ENCODE peak calls at places on chromosomes 1 and 21, in four cellular contexts. One of them, this sample, is unnamed.

GRCh38 chr1:94986783-94987182 is 59.9 kb upstream of the CNN3 start:
- DNase-seq in Caco-2: no peak
- DNase-seq in uterus: no peak
- DNase-seq in left lung: no peak
- DNase-seq in this sample: no peak

GRCh38 chr21:44905725-44906084 is 15.0 kb downstream of the ITGB2 start:
- DNase-seq in Caco-2: no peak
- DNase-seq in left lung: no peak
- DNase-seq in uterus: no peak
- DNase-seq in this sample: no peak

GRCh38 chr1:200890818-200891773 is 3.6 kb upstream of the INAVA start:
- DNase-seq in Caco-2: peak; percentile 93
- DNase-seq in uterus: no peak
- DNase-seq in left lung: no peak
- DNase-seq in this sample: peak; percentile 30

GRCh38 chr1:78468511-78468910 is 22.3 kb upstream of the PTGFR start:
- DNase-seq in left lung: no peak
- DNase-seq in uterus: no peak
- DNase-seq in Caco-2: no peak
- DNase-seq in this sample: no peak

GRCh38 chr1:78143673-78144072 is 97.9 kb downstream of the GIPC2 start:
- DNase-seq in uterus: no peak
- DNase-seq in Caco-2: no peak
- DNase-seq in left lung: no peak
- DNase-seq in this sample: no peak

GRCh38 chr1:1680031-1680911 is 12.3 kb downstream of the SLC35E2B start:
- DNase-seq in uterus: no peak
- DNase-seq in Caco-2: no peak
- DNase-seq in left lung: peak; percentile 17
- DNase-seq in this sample: no peak

GRCh38 chr1:182170941-182171461 is 109.5 kb upstream of the ZNF648 start:
- DNase-seq in left lung: no peak
- DNase-seq in uterus: no peak
- DNase-seq in Caco-2: no peak
- DNase-seq in this sample: no peak

GRCh38 chr1:111795401-111795800 is 39.7 kb downstream of the DDX20 start:
- DNase-seq in left lung: no peak
- DNase-seq in Caco-2: no peak
- DNase-seq in uterus: no peak
- DNase-seq in this sample: no peak

GRCh38 chr21:16086121-16086520 is 356.3 kb downstream of the USP25 start:
- DNase-seq in left lung: no peak
- DNase-seq in Caco-2: no peak
- DNase-seq in uterus: no peak
- DNase-seq in this sample: no peak

GRCh38 chr1:187911820-187912219 is 1083.1 kb downstream of the PLA2G4A start:
- DNase-seq in uterus: no peak
- DNase-seq in Caco-2: no peak
- DNase-seq in left lung: no peak
- DNase-seq in this sample: no peak

GRCh38 chr1:54588377-54588776 is 34.9 kb downstream of the FAM151A start:
- DNase-seq in Caco-2: no peak
- DNase-seq in left lung: no peak
- DNase-seq in uterus: no peak
- DNase-seq in this sample: no peak

GRCh38 chr1:3366181-3367051 is 88.0 kb upstream of the ARHGEF16 start:
- DNase-seq in uterus: no peak
- DNase-seq in Caco-2: no peak
- DNase-seq in left lung: no peak
- DNase-seq in this sample: no peak

GRCh38 chr21:28781602-28782274 is 210.9 kb downstream of the LTN1 start:
- DNase-seq in Caco-2: peak; percentile 42
- DNase-seq in uterus: no peak
- DNase-seq in left lung: no peak
- DNase-seq in this sample: no peak

GRCh38 chr1:231885209-231885854 is 258.7 kb downstream of the DISC1 start:
- DNase-seq in left lung: no peak
- DNase-seq in uterus: no peak
- DNase-seq in Caco-2: no peak
- DNase-seq in this sample: no peak

GRCh38 chr1:21670956-21671902 is 2.1 kb upstream of the RAP1GAP start:
- DNase-seq in left lung: no peak
- DNase-seq in Caco-2: no peak
- DNase-seq in uterus: no peak
- DNase-seq in this sample: no peak

GRCh38 chr1:83818916-83819315 is 180.0 kb downstream of the TTLL7 start:
- DNase-seq in left lung: peak; percentile 33
- DNase-seq in Caco-2: peak; percentile 49
- DNase-seq in uterus: no peak
- DNase-seq in this sample: no peak

GRCh38 chr1:8430476-8430875 is 112.6 kb downstream of the SLC45A1 start:
- DNase-seq in left lung: no peak
- DNase-seq in uterus: no peak
- DNase-seq in Caco-2: no peak
- DNase-seq in this sample: no peak

GRCh38 chr1:94562502-94563260 is 21.1 kb upstream of the F3 start:
- DNase-seq in Caco-2: no peak
- DNase-seq in uterus: no peak
- DNase-seq in left lung: peak; percentile 58
- DNase-seq in this sample: peak; percentile 69

GRCh38 chr1:106268070-106268469 is 788.4 kb upstream of the PRMT6 start:
- DNase-seq in uterus: no peak
- DNase-seq in left lung: no peak
- DNase-seq in Caco-2: peak; percentile 36
- DNase-seq in this sample: no peak

GRCh38 chr1:109254621-109255096 is 5.3 kb downstream of the CELSR2 start:
- DNase-seq in left lung: no peak
- DNase-seq in uterus: no peak
- DNase-seq in Caco-2: no peak
- DNase-seq in this sample: no peak

GRCh38 chr1:59323879-59324278 is 27.0 kb downstream of the FGGY start:
- DNase-seq in uterus: no peak
- DNase-seq in left lung: no peak
- DNase-seq in Caco-2: no peak
- DNase-seq in this sample: no peak

GRCh38 chr1:3261007-3261968 is 192.3 kb downstream of the PRDM16 start:
- DNase-seq in Caco-2: no peak
- DNase-seq in left lung: no peak
- DNase-seq in uterus: no peak
- DNase-seq in this sample: no peak

GRCh38 chr21:32030146-32030652 is 157.4 kb downstream of the HUNK start:
- DNase-seq in left lung: no peak
- DNase-seq in uterus: no peak
- DNase-seq in Caco-2: no peak
- DNase-seq in this sample: no peak

GRCh38 chr1:108643492-108644333 is 17.2 kb downstream of the HENMT1 start:
- DNase-seq in Caco-2: peak; percentile 40
- DNase-seq in left lung: no peak
- DNase-seq in uterus: peak; percentile 60
- DNase-seq in this sample: peak; percentile 57

GRCh38 chr1:228277491-228278431 is 69.9 kb downstream of the OBSCN start:
- DNase-seq in left lung: no peak
- DNase-seq in Caco-2: no peak
- DNase-seq in uterus: no peak
- DNase-seq in this sample: no peak

GRCh38 chr1:110192541-110192940 is 17.6 kb upstream of the KCNC4 start:
- DNase-seq in Caco-2: no peak
- DNase-seq in uterus: no peak
- DNase-seq in left lung: no peak
- DNase-seq in this sample: no peak

GRCh38 chr1:41418868-41419583 is 57.8 kb downstream of the FOXO6 start:
- DNase-seq in left lung: peak; percentile 77
- DNase-seq in uterus: peak; percentile 68
- DNase-seq in Caco-2: no peak
- DNase-seq in this sample: peak; percentile 91

GRCh38 chr1:150477320-150477719 is 9.9 kb upstream of the TARS2 start:
- DNase-seq in left lung: no peak
- DNase-seq in Caco-2: no peak
- DNase-seq in uterus: no peak
- DNase-seq in this sample: no peak

GRCh38 chr1:86487131-86487804 is 18.5 kb downstream of the CLCA1 start:
- DNase-seq in left lung: no peak
- DNase-seq in Caco-2: no peak
- DNase-seq in uterus: peak; percentile 77
- DNase-seq in this sample: no peak

GRCh38 chr21:15249285-15249993 is 184.6 kb upstream of the NRIP1 start:
- DNase-seq in left lung: no peak
- DNase-seq in Caco-2: no peak
- DNase-seq in uterus: no peak
- DNase-seq in this sample: no peak

GRCh38 chr1:10635992-10636391 is 160.5 kb downstream of the CASZ1 start:
- DNase-seq in uterus: peak; percentile 28
- DNase-seq in left lung: no peak
- DNase-seq in Caco-2: no peak
- DNase-seq in this sample: peak; percentile 97
- H3K4me3 ChIP-seq in uterus: no peak overlapping the region
- H3K4me3 ChIP-seq in left lung: no peak overlapping the region
- H3K4me3 ChIP-seq in Caco-2: no peak overlapping the region
- H3K4me3 ChIP-seq in this sample: no peak overlapping the region

DNA sequence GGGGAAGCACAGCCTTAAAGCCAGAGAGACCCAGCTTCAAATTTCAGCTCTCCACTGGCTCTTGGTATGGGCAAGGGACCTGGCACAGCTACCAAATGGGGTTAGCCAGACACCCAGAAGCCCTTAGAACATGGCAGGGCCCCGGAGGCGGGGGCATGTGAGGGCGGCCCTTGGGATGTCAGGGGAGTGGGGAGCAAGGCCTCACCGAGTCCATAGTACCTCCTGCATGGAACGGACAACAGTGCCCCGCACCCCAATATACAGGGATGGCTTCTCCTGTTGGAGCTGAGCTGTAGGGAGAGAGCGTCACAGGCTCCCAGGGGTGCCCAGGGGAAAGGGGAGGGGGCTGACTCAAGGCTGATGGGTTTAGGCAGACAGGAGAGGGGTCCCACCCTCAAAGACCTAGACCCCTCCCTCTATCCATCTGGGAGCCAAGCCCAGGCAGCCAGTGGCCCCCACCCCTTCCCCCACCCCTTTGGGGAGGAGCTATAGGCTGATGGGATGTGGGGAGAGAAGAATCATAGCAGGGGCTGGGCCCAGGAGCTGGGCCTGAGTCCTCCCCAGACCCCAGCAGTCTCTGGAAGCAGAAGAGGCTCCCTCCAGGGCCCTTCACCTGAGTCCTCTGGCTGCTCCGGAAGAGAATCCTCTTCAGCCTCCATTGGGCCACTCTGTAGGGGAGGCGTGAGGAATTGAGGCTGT is 16.5 kb downstream of the SPOCD1 start:
- DNase-seq in left lung: peak; percentile 29
- DNase-seq in Caco-2: no peak
- DNase-seq in uterus: no peak
- DNase-seq in this sample: no peak
- H3K4me1 ChIP-seq in left lung: no peaks in the 10 kb centered on the region
- H3K4me1 ChIP-seq in Caco-2: no peaks in the 10 kb centered on the region
- H3K4me1 ChIP-seq in uterus: peaks cover 4% of the 10 kb centered on the region
- H3K4me1 ChIP-seq in this sample: no peaks in the 10 kb centered on the region

GRCh38 chr1:16129316-16129715 is 26.6 kb downstream of the EPHA2 start:
- DNase-seq in left lung: no peak
- DNase-seq in Caco-2: no peak
- DNase-seq in uterus: no peak
- DNase-seq in this sample: no peak

GRCh38 chr1:16126160-16126559 is 29.7 kb downstream of the EPHA2 start:
- DNase-seq in left lung: no peak
- DNase-seq in uterus: no peak
- DNase-seq in Caco-2: no peak
- DNase-seq in this sample: no peak

GRCh38 chr1:16126738-16127515 is 28.9 kb downstream of the EPHA2 start:
- DNase-seq in Caco-2: no peak
- DNase-seq in uterus: no peak
- DNase-seq in left lung: no peak
- DNase-seq in this sample: no peak

GRCh38 chr1:16128338-16128741 is 27.5 kb downstream of the EPHA2 start:
- DNase-seq in left lung: no peak
- DNase-seq in uterus: no peak
- DNase-seq in Caco-2: no peak
- DNase-seq in this sample: no peak

DNA sequence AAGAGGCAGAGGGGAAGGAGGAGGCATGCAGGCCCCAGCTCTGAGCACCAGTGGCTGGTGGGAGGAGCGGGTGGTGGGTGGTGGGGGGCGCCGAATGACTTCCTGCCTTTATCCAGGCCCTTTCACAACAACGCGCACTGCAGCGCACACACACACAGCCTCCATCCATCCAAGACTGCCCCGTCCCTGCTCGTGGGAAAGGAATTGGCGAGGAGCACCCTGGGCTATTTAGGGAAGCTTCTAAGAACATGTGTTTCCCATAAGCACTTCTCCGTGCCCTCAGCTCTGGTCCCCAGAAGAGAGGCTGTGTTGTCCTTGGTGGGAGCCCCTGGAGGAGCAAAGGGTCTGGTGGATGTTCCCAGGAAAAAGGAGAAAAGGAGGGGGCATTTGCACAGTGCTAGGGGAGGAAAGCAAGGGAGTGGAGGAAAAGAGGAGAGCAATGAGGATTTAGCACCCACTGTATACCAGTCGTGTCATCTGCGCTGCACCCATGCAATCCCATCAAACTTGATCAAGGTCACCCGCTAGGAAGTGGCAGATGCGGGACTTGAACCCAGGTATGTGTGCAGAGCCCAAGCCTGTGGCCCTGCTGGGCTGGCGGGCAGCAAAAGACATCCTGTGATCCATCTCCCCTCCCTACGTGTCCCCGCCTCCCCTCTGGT is 28.1 kb downstream of the EPHA2 start:
- DNase-seq in uterus: peak; percentile 33
- DNase-seq in Caco-2: no peak
- DNase-seq in left lung: no peak
- DNase-seq in this sample: no peak
- TF ChIP-seq CTCF in uterus: no peak
- TF ChIP-seq CTCF in Caco-2: no peak
- TF ChIP-seq CTCF in left lung: no peak
- TF ChIP-seq CTCF in this sample: no peak

DNA sequence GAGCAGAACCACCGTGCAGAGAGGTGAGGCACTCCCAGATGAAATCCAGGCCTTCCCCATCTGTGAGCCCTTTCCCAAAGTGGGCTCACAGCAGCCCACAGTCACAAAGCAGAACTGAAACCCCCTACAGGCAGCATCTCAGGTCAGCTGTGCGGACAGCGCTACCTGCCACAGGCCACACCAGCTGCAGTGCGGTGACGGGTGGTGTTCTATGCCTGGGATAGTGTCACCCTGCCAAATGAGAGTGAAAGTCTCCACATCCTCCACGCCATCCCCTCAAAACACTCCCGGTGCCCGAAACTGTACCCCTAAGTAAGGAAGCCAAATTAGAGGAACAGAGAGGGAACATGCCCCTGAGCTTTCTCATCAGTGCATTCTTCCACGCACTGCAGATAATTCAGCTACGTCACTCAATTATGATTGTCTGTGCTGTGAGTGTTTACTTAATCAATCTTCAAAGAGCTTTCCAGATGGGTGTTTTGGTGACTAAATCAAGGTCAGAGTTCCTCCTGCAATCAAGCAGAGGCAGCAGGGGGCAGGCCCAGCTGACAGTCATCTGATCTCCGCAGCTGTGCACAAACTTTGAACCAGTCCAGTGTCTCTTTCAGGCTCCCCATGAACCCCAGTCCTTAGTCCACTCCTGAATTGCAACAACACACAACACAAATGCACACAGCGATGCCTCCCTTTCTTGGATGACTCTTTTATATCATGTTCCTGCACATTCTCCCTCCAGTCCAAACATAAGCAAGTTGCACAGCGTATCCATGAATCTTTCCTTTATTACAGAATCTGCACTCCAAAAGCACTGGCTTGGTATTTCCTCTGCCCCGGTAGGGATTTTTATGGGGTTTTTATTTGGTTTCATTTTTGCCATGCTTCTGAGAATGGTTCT is 150.0 kb downstream of the TOMM20 start:
- DNase-seq in left lung: peak; percentile 83
- DNase-seq in uterus: peak; percentile 61
- DNase-seq in Caco-2: peak; percentile 74
- DNase-seq in this sample: no peak
- H3K4me3 ChIP-seq in left lung: peak overlapping the region; percentile 36
- H3K4me3 ChIP-seq in uterus: no peak overlapping the region
- H3K4me3 ChIP-seq in Caco-2: no peak overlapping the region
- H3K4me3 ChIP-seq in this sample: no peak overlapping the region

This sample was measured in prostate gland.